ENCODE peak calls at places on chromosome 14, in four cellular contexts. Z, N, T and P are unnamed samples.

GRCh38 chr14:71113376-71113775 is 206.1 kb downstream of the PCNX1 start:
- DNase-seq in Z (no peak), T (no peak), N (no peak), P (peak; percentile 26)

GRCh38 chr14:90159147-90159546 is 97.2 kb upstream of the PSMC1 start:
- DNase-seq in Z (no peak), N (no peak), T (no peak), P (no peak)

GRCh38 chr14:71658261-71658860 is 273.9 kb upstream of the RGS6 start:
- DNase-seq in T (no peak), N (no peak), Z (no peak), P (no peak)

GRCh38 chr14:90273532-90273931 is 17.2 kb downstream of the PSMC1 start:
- DNase-seq in N (no peak), T (no peak), Z (no peak), P (no peak)

GRCh38 chr14:95533822-95534221 is 1.0 kb upstream of the GLRX5 start:
- DNase-seq in T (no peak), Z (no peak), N (no peak), P (no peak)

GRCh38 chr14:65210118-65210826 is 108.0 kb upstream of the MAX start:
- DNase-seq in T (no peak), N (no peak), Z (no peak), P (peak; percentile 57)

GRCh38 chr14:95683793-95684192 is 2.4 kb upstream of the TCL1B start:
- DNase-seq in T (peak; percentile 16), N (no peak), Z (no peak), P (no peak)

GRCh38 chr14:76181546-76181945 is 29.8 kb downstream of the GPATCH2L start:
- DNase-seq in N (no peak), T (no peak), Z (no peak), P (peak; percentile 26)

GRCh38 chr14:96383445-96383844 is 8.5 kb upstream of the AK7 start:
- DNase-seq in T (no peak), N (no peak), Z (no peak), P (no peak)

GRCh38 chr14:33669111-33669510 is 281.8 kb downstream of the EGLN3 start:
- DNase-seq in N (no peak), T (no peak), Z (no peak), P (no peak)

GRCh38 chr14:53180272-53181221 is 27.4 kb upstream of the DDHD1 start:
- DNase-seq in Z (peak; percentile 13), N (no peak), T (peak; percentile 8), P (peak; percentile 34)

GRCh38 chr14:28382460-28383220 is 383.9 kb upstream of the FOXG1 start:
- DNase-seq in N (no peak), T (no peak), Z (no peak), P (peak; percentile 90)

GRCh38 chr14:99745307-99745951 is 47.8 kb upstream of the EML1 start:
- DNase-seq in Z (no peak), N (no peak), T (no peak), P (no peak)

GRCh38 chr14:42556551-42556950 is 949.9 kb downstream of the LRFN5 start:
- DNase-seq in T (no peak), N (no peak), Z (no peak), P (no peak)

GRCh38 chr14:71415404-71415690 is 508.1 kb downstream of the PCNX1 start:
- DNase-seq in N (no peak), T (no peak), Z (no peak), P (peak; percentile 77)

GRCh38 chr14:79256311-79256879 is 954.9 kb downstream of the DIO2 start:
- DNase-seq in N (no peak), Z (no peak), T (no peak), P (no peak)

GRCh38 chr14:82366803-82367202 is 833.1 kb upstream of the SEL1L start:
- DNase-seq in N (no peak), Z (no peak), T (no peak), P (no peak)

GRCh38 chr14:68937790-68938514 is 41.1 kb downstream of the ACTN1 start:
- DNase-seq in N (peak; percentile 95), Z (peak; percentile 32), T (peak; percentile 80), P (no peak)

GRCh38 chr14:77475432-77476115 is 17.7 kb downstream of the AHSA1 start:
- DNase-seq in N (no peak), T (no peak), Z (no peak), P (no peak)

DNA sequence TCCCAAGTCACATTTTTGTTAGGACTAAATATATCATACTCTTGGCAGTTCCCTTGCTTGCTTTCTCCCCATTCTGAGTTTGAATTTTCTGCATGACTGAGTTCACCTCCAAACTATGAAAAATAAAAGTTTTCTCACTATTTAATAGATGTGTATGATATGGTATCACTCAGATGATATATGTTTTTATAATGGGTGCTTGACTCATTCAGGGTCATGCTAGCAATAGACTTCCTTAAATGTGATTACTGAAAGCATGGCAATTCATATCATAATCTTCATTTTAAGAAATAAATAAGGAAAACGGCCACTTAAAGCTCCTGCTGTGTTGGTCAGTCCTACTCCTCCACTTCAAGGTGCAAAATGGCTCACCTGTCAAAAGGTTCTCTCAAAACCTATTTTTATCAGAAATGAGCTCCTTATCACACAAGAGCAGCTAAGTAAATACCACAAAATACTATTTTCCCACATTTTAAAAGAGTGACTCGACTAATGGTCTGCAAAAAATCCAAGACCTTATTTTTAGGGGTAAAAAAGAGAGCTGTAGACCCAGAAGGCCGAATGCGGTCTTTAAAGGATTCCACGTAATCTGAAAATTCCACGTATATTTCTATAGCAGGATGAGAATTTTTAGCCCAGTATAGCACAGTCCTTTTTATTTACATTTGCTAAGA is 3.9 kb downstream of the C14orf93 start:
- DNase-seq in N (no peak), T (no peak), Z (no peak), P (no peak)
- H3K4me3 ChIP-seq in N (peak overlapping the region; percentile 76), T (peak overlapping the region; percentile 59), Z (peak overlapping the region; percentile 84), P (peak overlapping the region; percentile 78)

GRCh38 chr14:92325835-92326234 is 2.9 kb downstream of the SLC24A4 start:
- DNase-seq in N (no peak), Z (no peak), T (no peak), P (no peak)
- TF ChIP-seq CTCF in N (no peak), Z (no peak), T (no peak), P (peak; percentile 13)

GRCh38 chr14:92655802-92656201 is 92.6 kb downstream of the LGMN start:
- DNase-seq in T (no peak), Z (no peak), N (no peak), P (no peak)
- H3K4me3 ChIP-seq in T (no peak overlapping the region), Z (peak overlapping the region; percentile 44), N (peak overlapping the region; percentile 42), P (no peak overlapping the region)

GRCh38 chr14:54555651-54556050 is 11.3 kb upstream of the SAMD4A start:
- DNase-seq in T (no peak), Z (no peak), N (no peak), P (no peak)
- TF ChIP-seq CTCF in T (no peak), Z (no peak), N (no peak), P (peak; percentile 6)

GRCh38 chr14:102930138-102930752 is 7.8 kb downstream of the AMN start:
- DNase-seq in T (peak; percentile 39), Z (no peak), N (no peak), P (no peak)
- H3K4me3 ChIP-seq in T (peak overlapping the region; percentile 54), Z (no peak overlapping the region), N (peak overlapping the region; percentile 44), P (no peak overlapping the region)

DNA sequence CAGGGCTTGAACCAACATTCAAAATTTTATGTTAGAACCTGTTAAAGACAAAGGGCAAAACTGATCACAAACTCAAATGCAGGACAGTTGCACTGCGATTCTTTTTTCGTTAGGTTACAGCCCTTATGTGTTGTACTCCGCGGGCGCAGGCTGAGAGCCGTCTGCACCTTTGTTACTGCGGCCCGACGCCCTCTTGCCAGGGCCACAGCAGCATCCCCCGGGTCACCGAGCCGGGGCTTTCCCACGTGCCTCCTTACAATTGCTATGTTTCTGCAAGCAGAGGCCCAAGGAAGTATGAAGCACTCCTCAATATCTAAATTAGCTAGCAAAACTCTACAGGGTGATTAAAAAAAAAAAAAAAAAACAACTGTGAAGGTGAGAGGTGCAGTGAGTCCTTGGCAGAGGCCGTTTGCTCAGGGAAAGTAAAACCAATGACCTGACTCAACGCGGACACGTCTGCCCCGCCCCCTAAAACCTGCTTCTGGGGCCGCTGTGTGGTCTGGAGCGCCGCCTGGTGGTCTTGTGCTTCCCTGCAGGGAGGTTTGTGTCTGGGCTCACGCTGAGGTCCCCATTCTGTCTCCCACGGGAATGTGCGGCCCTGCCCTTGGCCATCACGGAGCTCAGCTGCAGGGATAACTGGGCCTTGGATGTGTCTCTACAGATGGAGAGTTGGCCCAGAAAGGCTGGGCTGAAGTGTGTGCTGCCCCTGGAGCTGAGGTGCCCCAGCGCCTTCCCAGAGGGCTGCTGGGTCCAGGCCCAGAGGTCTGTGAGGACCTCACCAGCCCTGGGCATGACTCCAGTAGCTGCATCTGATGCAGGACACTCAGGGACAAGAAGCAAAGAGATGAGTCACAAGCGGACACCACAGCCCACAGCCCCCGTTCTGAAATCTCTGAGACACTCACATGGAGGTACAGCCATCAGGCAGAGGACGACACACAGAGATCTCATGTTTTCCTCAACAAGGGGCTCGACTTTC is 418.5 kb downstream of the TMEM121 start:
- DNase-seq in Z (peak; percentile 84), N (peak; percentile 65), T (peak; percentile 77), P (no peak)
- TF ChIP-seq CTCF in Z (peak; percentile 88), N (peak; percentile 70), T (peak; percentile 82), P (no peak)

GRCh38 chr14:40899435-40899834 is 707.2 kb upstream of the LRFN5 start:
- DNase-seq in Z (no peak), N (no peak), T (no peak), P (no peak)
- H3K4me3 ChIP-seq in Z (no peak overlapping the region), N (no peak overlapping the region), T (no peak overlapping the region), P (no peak overlapping the region)

DNA sequence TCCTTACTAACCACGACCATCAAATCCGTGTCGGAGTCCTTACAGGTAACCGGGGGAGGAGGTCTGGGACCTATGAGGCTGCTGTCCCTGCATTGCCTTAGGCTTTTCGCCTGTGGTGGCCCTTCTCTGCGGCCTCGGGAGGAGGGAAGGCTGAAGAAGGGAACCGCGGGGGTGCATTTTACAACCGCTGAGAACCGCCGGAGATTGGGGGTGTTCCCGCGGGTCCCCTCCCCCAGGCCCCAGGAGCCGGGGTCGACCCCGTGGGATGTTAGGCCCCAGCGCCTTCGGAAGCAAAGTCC is 549 bp downstream of the GPHN start:
- DNase-seq in N (no peak), T (no peak), Z (no peak), P (no peak)
- TF ChIP-seq CTCF in N (no peak), T (no peak), Z (no peak), P (no peak)